ENCODE peak calls at places on chromosomes 4 and X, in six cellular contexts. F is sciatic nerve, P is activated gamma-delta T cell treated with Interleukin-2 at 50 U/mL for 16 hours, E is HT1080, O is GM20000, B is trophoblast cell. Z is an unnamed sample.

GRCh38 chr4:10492486-10492885 is 35.3 kb upstream of the ZNF518B start:
- DNase-seq in O (no peak), F (no peak), B (no peak), E (no peak), P (no peak), Z (no peak)

GRCh38 chrX:54891573-54891972 is 29.1 kb upstream of the TRO start:
- DNase-seq in P (peak; percentile 34), E (peak; percentile 35), F (no peak), B (peak; percentile 66), O (peak; percentile 23), Z (no peak)

GRCh38 chr4:110904435-110905050 is 281.7 kb upstream of the PITX2 start:
- DNase-seq in E (peak; percentile 20), O (no peak), F (no peak), B (no peak), P (no peak), Z (no peak)

GRCh38 chrX:1873671-1874070 is 258.8 kb downstream of the ASMT start:
- DNase-seq in F (no peak), O (no peak), E (no peak), P (no peak), B (no peak), Z (no peak)

GRCh38 chrX:152817082-152817744 is 13.3 kb downstream of the CETN2 start:
- DNase-seq in O (no peak), B (peak; percentile 31), E (peak; percentile 38), F (no peak), P (no peak), Z (no peak)

GRCh38 chrX:110012818-110013484 is 10.0 kb downstream of the TMEM164 start:
- DNase-seq in B (peak; percentile 59), P (no peak), O (no peak), F (no peak), E (no peak), Z (no peak)

GRCh38 chrX:33726281-33727160 is 405.6 kb downstream of the FAM47A start:
- DNase-seq in O (no peak), E (no peak), P (no peak), B (no peak), F (peak; percentile 47), Z (no peak)

GRCh38 chr4:3374667-3375066 is 67.1 kb upstream of the HGFAC start:
- DNase-seq in B (no peak), P (no peak), E (no peak), O (no peak), F (no peak), Z (no peak)

GRCh38 chr4:48337726-48338125 is 3.6 kb upstream of the SLAIN2 start:
- DNase-seq in B (peak; percentile 95), P (no peak), O (no peak), E (no peak), F (no peak), Z (no peak)

GRCh38 chr4:101304916-101305315 is 42.4 kb downstream of the PPP3CA start:
- DNase-seq in P (no peak), E (no peak), O (no peak), F (no peak), B (no peak), Z (no peak)

GRCh38 chrX:15674899-15675489 is 10.4 kb upstream of the CLTRN start:
- DNase-seq in F (peak; percentile 94), B (peak; percentile 86), E (peak; percentile 88), P (peak; percentile 89), O (peak; percentile 55), Z (peak; percentile 90)

GRCh38 chrX:30799327-30799726 is 89.7 kb downstream of the TAB3 start:
- DNase-seq in E (no peak), B (no peak), O (no peak), P (no peak), F (no peak), Z (no peak)

GRCh38 chr4:121950680-121951569 is 935 bp downstream of the TRPC3 start:
- DNase-seq in P (no peak), O (peak; percentile 65), F (peak; percentile 63), B (peak; percentile 16), E (peak; percentile 32), Z (no peak)

GRCh38 chrX:45711231-45711630 is 510.6 kb upstream of the DIPK2B start:
- DNase-seq in O (no peak), B (no peak), E (peak; percentile 47), P (no peak), F (no peak), Z (no peak)

GRCh38 chrX:130716822-130717405 is 186.1 kb downstream of the ENOX2 start:
- DNase-seq in B (no peak), P (no peak), E (no peak), F (no peak), O (no peak), Z (no peak)

GRCh38 chr4:98938386-98938785 is 9.5 kb upstream of the EIF4E start:
- DNase-seq in P (no peak), F (no peak), B (peak; percentile 42), O (no peak), E (peak; percentile 30), Z (no peak)

Z was measured in stimulated activated naive B cell treated with anti-CD40 and anti-IgM and Interleukin-4, amounts not matched to agents 10 μg/mL and 1 μg/mL and 100 μg/mL, for 72 hours.